ENCODE peak calls at places on chromosome 2, in eight cellular contexts. P is prostate gland, M is left colon, Z is progenitor cell of endocrine pancreas, K is dermis microvascular lymphatic vessel endothelial cell, F is myocyte, G is type B pancreatic cell, J is endothelial cell. O is an unnamed sample.

GRCh38 chr2:152715854-152716428 is 1.3 kb downstream of the PRPF40A start:
- DNase-seq in P (no peak), M (no peak), Z (peak; percentile 18), K (no peak), F (peak; percentile 21), G (no peak), J (peak; percentile 58), O (peak; percentile 27)

GRCh38 chr2:165277860-165278656 is 38.8 kb downstream of the SCN2A start:
- DNase-seq in P (no peak), M (no peak), Z (no peak), K (no peak), F (no peak), G (no peak), J (no peak), O (no peak)

GRCh38 chr2:157890960-157891629 is 15.0 kb upstream of the ACVR1 start:
- DNase-seq in P (no peak), M (no peak), Z (no peak), K (no peak), F (no peak), G (no peak), J (no peak), O (no peak)

GRCh38 chr2:187986392-187987105 is 305.1 kb upstream of the GULP1 start:
- DNase-seq in P (peak; percentile 24), M (no peak), Z (no peak), K (no peak), F (no peak), G (no peak), J (no peak), O (no peak)

GRCh38 chr2:199228887-199229819 is 228.6 kb downstream of the SATB2 start:
- DNase-seq in P (no peak), M (no peak), Z (no peak), K (no peak), F (peak; percentile 80), G (no peak), J (no peak), O (peak; percentile 94)

GRCh38 chr2:159054032-159054334 is 85.5 kb downstream of the TANC1 start:
- DNase-seq in P (no peak), M (no peak), Z (no peak), K (no peak), F (no peak), G (no peak), J (no peak), O (no peak)

GRCh38 chr2:13066673-13067072 is 349.9 kb downstream of the TRIB2 start:
- DNase-seq in P (no peak), M (no peak), Z (no peak), K (no peak), F (no peak), G (no peak), J (no peak), O (no peak)

GRCh38 chr2:37588316-37588777 is 83.1 kb downstream of the CDC42EP3 start:
- DNase-seq in P (peak; percentile 28), M (no peak), Z (no peak), K (no peak), F (peak; percentile 65), G (no peak), J (no peak), O (no peak)

GRCh38 chr2:240519396-240520142 is 38.2 kb downstream of the ANKMY1 start:
- DNase-seq in P (no peak), M (no peak), Z (no peak), K (no peak), F (no peak), G (peak; percentile 48), J (no peak), O (no peak)

GRCh38 chr2:127220102-127220806 is at the start of gene CYP27C1:
- DNase-seq in P (no peak), M (peak; percentile 11), Z (peak; percentile 20), K (no peak), F (peak; percentile 12), G (no peak), J (peak; percentile 51), O (no peak)

GRCh38 chr2:32061973-32062861 is 1.1 kb upstream of the SPAST start:
- DNase-seq in P (peak; percentile 23), M (peak; percentile 56), Z (no peak), K (no peak), F (peak; percentile 27), G (peak; percentile 27), J (peak; percentile 21), O (no peak)

GRCh38 chr2:239561448-239562001 is 160.7 kb upstream of the HDAC4 start:
- DNase-seq in P (no peak), M (peak; percentile 28), Z (no peak), K (no peak), F (no peak), G (no peak), J (no peak), O (peak; percentile 91)

GRCh38 chr2:207502799-207503198 is 27.0 kb upstream of the CREB1 start:
- DNase-seq in P (no peak), M (no peak), Z (no peak), K (no peak), F (no peak), G (no peak), J (no peak), O (no peak)

GRCh38 chr2:173963323-173963816 is 1.8 kb downstream of the SP3 start:
- DNase-seq in P (no peak), M (no peak), Z (no peak), K (peak; percentile 45), F (peak; percentile 76), G (no peak), J (peak; percentile 60), O (peak; percentile 47)

GRCh38 chr2:204109681-204110080 is 173.1 kb downstream of the ICOS start:
- DNase-seq in P (peak; percentile 41), M (no peak), Z (no peak), K (no peak), F (no peak), G (peak; percentile 71), J (no peak), O (no peak)

GRCh38 chr2:100537918-100538317 is 24.9 kb upstream of the PDCL3 start:
- DNase-seq in P (no peak), M (no peak), Z (no peak), K (no peak), F (no peak), G (no peak), J (no peak), O (no peak)

GRCh38 chr2:85753525-85754312 is at the start of gene ATOH8:
- DNase-seq in P (peak; percentile 72), M (peak; percentile 79), Z (no peak), K (no peak), F (peak; percentile 68), G (no peak), J (peak; percentile 60), O (no peak)

GRCh38 chr2:220458051-220458450 is 830.6 kb downstream of the SLC4A3 start:
- DNase-seq in P (no peak), M (no peak), Z (no peak), K (no peak), F (no peak), G (no peak), J (no peak), O (no peak)

GRCh38 chr2:132538331-132538855 is 121.8 kb downstream of the GPR39 start:
- DNase-seq in P (no peak), M (no peak), Z (no peak), K (no peak), F (no peak), G (no peak), J (no peak), O (no peak)

GRCh38 chr2:55838653-55839052 is 84.9 kb downstream of the EFEMP1 start:
- DNase-seq in P (no peak), M (no peak), Z (no peak), K (no peak), F (no peak), G (no peak), J (no peak), O (no peak)

O was measured in HFF-Myc.